ENCODE peak calls at places on chromosomes 5 and 9, in ten cellular contexts. U is Calu3; F is AG10803; O is neural crest cell; T is fibroblast of pulmonary artery; J is activated CD8-positive, alpha-beta T cell treated with anti-CD3 and anti-CD28 coated beads for 36 hours; B is HFFc6; M is BJ; Y is MM.1S; W is heart left ventricle. R is an unnamed sample.

GRCh38 chr5:83026930-83027687 is 50.1 kb downstream of the TMEM167A start:
- DNase-seq in U (no peak), F (no peak), O (no peak), T (no peak), J (no peak), B (no peak), M (no peak), Y (peak), W (no peak), R (no peak)

GRCh38 chr9:100670719-100671118 is 92.8 kb downstream of the CAVIN4 start:
- DNase-seq in U (no peak), F (no peak), O (no peak), T (no peak), J (no peak), B (no peak), M (no peak), Y (no peak), W (no peak), R (no peak)

GRCh38 chr5:168552146-168552545 is 23.0 kb downstream of the FBLL1 start:
- DNase-seq in U (no peak), F (peak), O (no peak), T (peak), J (no peak), B (peak), M (peak), Y (no peak), W (no peak), R (no peak)

GRCh38 chr5:107539726-107540330 is 130.9 kb downstream of the EFNA5 start:
- DNase-seq in U (no peak), F (no peak), O (no peak), T (no peak), J (no peak), B (no peak), M (no peak), Y (no peak), W (no peak), R (no peak)

GRCh38 chr9:97293207-97293721 is 14.2 kb upstream of the CCDC180 start:
- DNase-seq in U (no peak), F (peak), O (no peak), T (peak), J (no peak), B (peak), M (no peak), Y (no peak), W (no peak), R (no peak)

GRCh38 chr5:155836404-155836803 is 490.6 kb upstream of the SGCD start:
- DNase-seq in U (no peak), F (no peak), O (no peak), T (no peak), J (no peak), B (no peak), M (no peak), Y (no peak), W (no peak), R (no peak)

GRCh38 chr5:14077501-14077900 is 65.6 kb upstream of the TRIO start:
- DNase-seq in U (no peak), F (no peak), O (no peak), T (no peak), J (no peak), B (no peak), M (no peak), Y (no peak), W (no peak), R (no peak)

GRCh38 chr5:179489015-179489414 is 61.3 kb upstream of the RUFY1 start:
- DNase-seq in U (no peak), F (no peak), O (no peak), T (peak), J (no peak), B (no peak), M (no peak), Y (no peak), W (no peak), R (no peak)

GRCh38 chr9:19023078-19023477 is 9.9 kb downstream of the SAXO1 start:
- DNase-seq in U (no peak), F (no peak), O (no peak), T (no peak), J (no peak), B (no peak), M (no peak), Y (no peak), W (no peak), R (no peak)

GRCh38 chr5:3382782-3383181 is 212.8 kb upstream of the IRX1 start:
- DNase-seq in U (no peak), F (no peak), O (no peak), T (no peak), J (no peak), B (no peak), M (no peak), Y (no peak), W (no peak), R (no peak)

GRCh38 chr5:74075900-74076484 is 450.0 kb downstream of the ARHGEF28 start:
- DNase-seq in U (peak), F (no peak), O (no peak), T (no peak), J (no peak), B (no peak), M (no peak), Y (no peak), W (no peak), R (no peak)

GRCh38 chr5:179228341-179229121 is 116.7 kb downstream of the ADAMTS2 start:
- DNase-seq in U (no peak), F (no peak), O (no peak), T (no peak), J (no peak), B (no peak), M (no peak), Y (no peak), W (no peak), R (no peak)

GRCh38 chr5:67047180-67047579 is 149.4 kb downstream of the CD180 start:
- DNase-seq in U (no peak), F (no peak), O (no peak), T (no peak), J (no peak), B (no peak), M (no peak), Y (no peak), W (peak), R (no peak)

GRCh38 chr5:65858316-65858715 is 68.1 kb upstream of the ERBIN start:
- DNase-seq in U (no peak), F (peak), O (no peak), T (peak), J (no peak), B (no peak), M (no peak), Y (no peak), W (no peak), R (no peak)

GRCh38 chr5:161373345-161373707 is 173.2 kb downstream of the GABRB2 start:
- DNase-seq in U (no peak), F (no peak), O (no peak), T (no peak), J (no peak), B (no peak), M (no peak), Y (no peak), W (no peak), R (no peak)

GRCh38 chr5:135930029-135930948 is 24.5 kb downstream of the LECT2 start:
- DNase-seq in U (peak), F (no peak), O (no peak), T (no peak), J (no peak), B (no peak), M (no peak), Y (no peak), W (no peak), R (no peak)

GRCh38 chr9:124347968-124348358 is 67.3 kb downstream of the PSMB7 start:
- DNase-seq in U (no peak), F (no peak), O (no peak), T (no peak), J (no peak), B (no peak), M (no peak), Y (no peak), W (peak), R (no peak)

GRCh38 chr5:111765613-111766012 is 8.6 kb upstream of the NREP start:
- DNase-seq in U (no peak), F (no peak), O (no peak), T (no peak), J (no peak), B (no peak), M (no peak), Y (no peak), W (no peak), R (no peak)

GRCh38 chr5:130885027-130885426 is 280.0 kb downstream of the HINT1 start:
- DNase-seq in U (no peak), F (no peak), O (no peak), T (no peak), J (no peak), B (no peak), M (no peak), Y (no peak), W (no peak), R (no peak)

GRCh38 chr9:36438536-36438935 is 38.5 kb upstream of the RNF38 start:
- DNase-seq in U (no peak), F (no peak), O (no peak), T (no peak), J (no peak), B (no peak), M (no peak), Y (no peak), W (no peak), R (no peak)

GRCh38 chr5:173010547-173011464 is 27.2 kb downstream of the ATP6V0E1 start:
- DNase-seq in U (peak), F (no peak), O (peak), T (peak), J (no peak), B (no peak), M (no peak), Y (no peak), W (peak), R (no peak)

GRCh38 chr9:134007150-134007549 is 15.0 kb upstream of the VAV2 start:
- DNase-seq in U (no peak), F (no peak), O (no peak), T (no peak), J (no peak), B (no peak), M (no peak), Y (no peak), W (no peak), R (no peak)

GRCh38 chr9:136678624-136679023 is 8.6 kb downstream of the AGPAT2 start:
- DNase-seq in U (no peak), F (no peak), O (no peak), T (no peak), J (no peak), B (no peak), M (no peak), Y (no peak), W (no peak), R (no peak)

GRCh38 chr5:126594676-126595485 is at the start of gene ALDH7A1:
- DNase-seq in U (peak), F (peak), O (peak), T (peak), J (peak), B (peak), M (peak), Y (no peak), W (peak), R (peak)

GRCh38 chr5:57537831-57538230 is 55.2 kb upstream of the ACTBL2 start:
- DNase-seq in U (no peak), F (no peak), O (no peak), T (no peak), J (no peak), B (no peak), M (no peak), Y (no peak), W (no peak), R (no peak)

GRCh38 chr5:16812911-16813310 is 123.2 kb downstream of the MYO10 start:
- DNase-seq in U (peak), F (peak), O (no peak), T (peak), J (no peak), B (no peak), M (no peak), Y (no peak), W (no peak), R (no peak)

GRCh38 chr5:96995419-96995818 is 59.5 kb downstream of the LNPEP start:
- DNase-seq in U (no peak), F (no peak), O (no peak), T (no peak), J (no peak), B (no peak), M (no peak), Y (no peak), W (no peak), R (no peak)

GRCh38 chr5:171715551-171715950 is 70.1 kb upstream of the SMIM23 start:
- DNase-seq in U (no peak), F (no peak), O (no peak), T (no peak), J (no peak), B (no peak), M (no peak), Y (no peak), W (no peak), R (no peak)

GRCh38 chr5:93532370-93532769 is 48.6 kb downstream of the NR2F1-AS1 start:
- DNase-seq in U (no peak), F (peak), O (no peak), T (peak), J (no peak), B (peak), M (peak), Y (no peak), W (no peak), R (no peak)

GRCh38 chr5:58963361-58963760 is 380.5 kb downstream of the RAB3C start:
- DNase-seq in U (no peak), F (no peak), O (no peak), T (no peak), J (no peak), B (no peak), M (no peak), Y (no peak), W (no peak), R (no peak)

GRCh38 chr9:6925841-6926240 is 168.1 kb downstream of the KDM4C start:
- DNase-seq in U (no peak), F (no peak), O (no peak), T (no peak), J (no peak), B (no peak), M (no peak), Y (no peak), W (no peak), R (no peak)

GRCh38 chr5:10536931-10537579 is 26.8 kb upstream of the ANKRD33B start:
- DNase-seq in U (no peak), F (no peak), O (no peak), T (no peak), J (no peak), B (no peak), M (no peak), Y (peak), W (no peak), R (no peak)

GRCh38 chr9:137760426-137760825 is 117.2 kb upstream of the CACNA1B start:
- DNase-seq in U (no peak), F (peak), O (no peak), T (no peak), J (no peak), B (no peak), M (no peak), Y (no peak), W (no peak), R (no peak)

GRCh38 chr9:10255758-10256157 is 357.0 kb downstream of the PTPRD start:
- DNase-seq in U (no peak), F (no peak), O (no peak), T (no peak), J (no peak), B (no peak), M (no peak), Y (no peak), W (no peak), R (no peak)

GRCh38 chr9:86685556-86685955 is 261.8 kb downstream of the GAS1 start:
- DNase-seq in U (no peak), F (no peak), O (no peak), T (no peak), J (no peak), B (peak), M (no peak), Y (no peak), W (no peak), R (no peak)

GRCh38 chr9:19378647-19379046 is 1.4 kb downstream of the RPS6 start:
- DNase-seq in U (no peak), F (no peak), O (no peak), T (no peak), J (no peak), B (no peak), M (no peak), Y (no peak), W (no peak), R (no peak)

GRCh38 chr5:131672791-131673190 is 37.8 kb upstream of the RAPGEF6 start:
- DNase-seq in U (no peak), F (peak), O (no peak), T (no peak), J (no peak), B (no peak), M (no peak), Y (no peak), W (no peak), R (no peak)

GRCh38 chr5:143110591-143110990 is 292.9 kb downstream of the NR3C1 start:
- DNase-seq in U (no peak), F (peak), O (no peak), T (no peak), J (no peak), B (peak), M (no peak), Y (no peak), W (no peak), R (no peak)

GRCh38 chr9:118522093-118523028 is 818.2 kb downstream of the TLR4 start:
- DNase-seq in U (peak), F (peak), O (peak), T (peak), J (peak), B (peak), M (no peak), Y (peak), W (no peak), R (no peak)

GRCh38 chr5:1507457-1507856 is 16.3 kb downstream of the LPCAT1 start:
- DNase-seq in U (no peak), F (no peak), O (no peak), T (no peak), J (no peak), B (no peak), M (no peak), Y (no peak), W (peak), R (peak)

GRCh38 chr5:71778678-71779276 is 59.7 kb downstream of the CARTPT start:
- DNase-seq in U (peak), F (peak), O (no peak), T (peak), J (peak), B (peak), M (no peak), Y (peak), W (no peak), R (no peak)
- TF ChIP-seq CTCF in U (peak), F (peak), O (peak), T (peak), J (peak), B (peak), M (peak), Y (peak), W (peak), R (no peak)

DNA sequence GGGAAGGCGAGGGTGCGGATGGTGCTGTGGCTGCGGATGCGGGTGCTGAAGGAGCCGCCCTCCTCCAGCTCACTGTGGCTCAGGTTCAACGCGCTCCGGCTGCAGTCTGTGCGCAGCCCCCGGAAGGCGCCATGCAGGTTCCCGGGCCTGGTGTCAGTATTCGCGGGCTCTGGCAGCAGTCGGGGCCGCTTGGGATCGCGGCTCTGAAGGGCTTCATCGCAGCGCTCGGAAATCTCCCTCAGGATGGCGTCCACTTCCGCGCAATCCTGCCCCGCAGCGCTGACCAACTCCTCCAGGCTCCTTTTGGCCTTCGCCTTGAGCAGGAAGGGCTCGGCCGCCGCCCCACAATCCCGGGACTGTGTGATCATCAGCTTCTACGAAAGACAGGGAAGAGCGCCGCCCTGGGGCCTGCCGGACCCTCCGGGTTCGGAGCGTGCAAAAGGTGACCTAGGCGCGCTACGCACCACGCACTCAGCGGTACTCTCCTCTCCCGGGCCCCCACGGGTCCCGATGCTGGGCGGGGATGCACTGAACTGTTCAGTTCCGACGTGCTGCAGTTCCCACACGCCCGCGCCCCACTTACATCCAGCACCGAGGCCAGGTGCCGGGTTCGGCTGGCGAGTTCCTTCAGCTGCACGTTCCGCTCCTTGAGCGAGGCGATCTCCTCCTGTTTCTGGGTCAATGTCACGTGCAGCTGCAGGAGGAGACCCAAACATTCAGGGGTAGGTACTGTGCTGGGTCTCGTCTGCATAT is 6.5 kb downstream of the MCIDAS start:
- DNase-seq in U (no peak), F (no peak), O (peak), T (no peak), J (peak), B (no peak), M (no peak), Y (no peak), W (peak), R (no peak)
- TF ChIP-seq CTCF in U (no peak), F (no peak), O (no peak), T (no peak), J (no peak), B (no peak), M (no peak), Y (no peak), W (no peak), R (no peak)

DNA sequence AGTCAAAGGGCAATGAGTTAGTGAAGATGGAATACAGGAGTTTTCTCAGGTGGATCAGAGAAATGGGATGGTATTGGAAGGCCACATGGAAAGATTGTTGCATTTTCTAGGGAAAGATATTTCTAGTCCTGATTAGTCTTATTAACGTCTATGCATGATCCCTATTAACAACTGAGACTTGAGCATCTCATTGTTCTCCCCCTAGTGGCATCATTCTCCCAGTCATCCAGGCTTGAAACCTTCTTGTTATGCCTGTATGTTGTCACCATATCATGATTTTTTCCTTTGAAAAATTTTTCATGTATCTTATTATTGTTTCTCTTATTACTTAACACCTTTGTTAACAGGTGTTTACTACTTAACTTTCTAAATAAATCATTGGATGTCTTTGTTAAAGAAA is 34.4 kb downstream of the KIF2A start:
- DNase-seq in U (no peak), F (peak), O (no peak), T (peak), J (peak), B (no peak), M (no peak), Y (no peak), W (no peak), R (no peak)
- TF ChIP-seq CTCF in U (no peak), F (peak), O (peak), T (peak), J (peak), B (peak), M (peak), Y (peak), W (no peak), R (no peak)

DNA sequence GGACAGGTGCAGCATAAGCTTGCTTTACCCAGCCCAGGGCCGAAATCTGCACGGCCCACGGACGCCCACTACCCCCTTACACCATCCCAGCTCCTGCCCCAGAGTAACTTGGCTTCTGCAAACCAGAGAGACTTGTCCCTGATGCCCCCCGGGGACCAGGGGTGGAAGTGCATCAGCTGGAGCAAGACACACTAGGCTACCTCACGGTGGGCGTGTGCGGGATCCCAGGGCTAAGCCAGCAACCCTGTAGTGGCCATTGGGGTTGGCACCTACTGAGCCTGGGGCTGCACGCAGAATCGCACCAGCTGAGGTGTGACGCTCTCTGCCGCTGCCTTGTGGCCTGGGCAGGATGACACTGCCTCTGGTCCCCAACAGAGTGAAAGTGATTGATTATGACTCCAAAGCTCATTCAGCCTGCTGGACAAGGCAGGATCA is 6.1 kb upstream of the ZNF79 start:
- DNase-seq in U (peak), F (no peak), O (no peak), T (no peak), J (peak), B (no peak), M (no peak), Y (no peak), W (no peak), R (no peak)
- TF ChIP-seq CTCF in U (no peak), F (no peak), O (peak), T (peak), J (peak), B (peak), M (no peak), Y (peak), W (peak), R (no peak)

GRCh38 chr5:157750320-157750719 is 6.8 kb downstream of the LSM11 start:
- DNase-seq in U (no peak), F (peak), O (no peak), T (peak), J (no peak), B (peak), M (no peak), Y (no peak), W (no peak), R (no peak)

GRCh38 chr5:157748740-157749461 is 5.4 kb downstream of the LSM11 start:
- DNase-seq in U (no peak), F (peak), O (no peak), T (peak), J (no peak), B (peak), M (peak), Y (no peak), W (no peak), R (no peak)

GRCh38 chr5:157747173-157747758 is 3.8 kb downstream of the LSM11 start:
- DNase-seq in U (no peak), F (no peak), O (no peak), T (no peak), J (no peak), B (no peak), M (no peak), Y (no peak), W (no peak), R (no peak)

GRCh38 chr5:157749462-157749799 is 5.9 kb downstream of the LSM11 start:
- DNase-seq in U (no peak), F (no peak), O (no peak), T (no peak), J (no peak), B (no peak), M (no peak), Y (no peak), W (no peak), R (no peak)

GRCh38 chr5:157747766-157748700 is 4.5 kb downstream of the LSM11 start:
- DNase-seq in U (no peak), F (no peak), O (no peak), T (peak), J (peak), B (no peak), M (no peak), Y (no peak), W (no peak), R (no peak)
- TF ChIP-seq CTCF in U (no peak), F (no peak), O (no peak), T (no peak), J (no peak), B (no peak), M (no peak), Y (no peak), W (no peak), R (no peak)